ENCODE peak calls at places on chromosomes 12 and 14, in six cellular contexts. E, J, R, T, N and M are unnamed samples.
A peak's percentile ranks its signal among the peaks of the same experiment; 100 is the strongest.

GRCh38 chr12:12859690-12860089 is 31.7 kb upstream of the GPRC5A start:
- DNase-seq in R (peak; percentile 40), E (no peak), N (no peak), T (no peak), J (peak; percentile 33), M (peak; percentile 60)

GRCh38 chr12:43893670-43894069 is 57.8 kb downstream of the TMEM117 start:
- DNase-seq in T (no peak), E (no peak), J (peak; percentile 31), R (peak; percentile 80), N (no peak), M (peak; percentile 82)

GRCh38 chr12:45543887-45544286 is 185.6 kb upstream of the ARID2 start:
- DNase-seq in J (peak; percentile 91), R (peak; percentile 70), T (peak; percentile 90), E (peak; percentile 80), N (peak; percentile 18), M (peak; percentile 83)

GRCh38 chr12:111024205-111024794 is 103.9 kb upstream of the MYL2 start:
- DNase-seq in T (peak; percentile 45), N (no peak), E (peak; percentile 52), J (peak; percentile 47), R (peak; percentile 13), M (peak; percentile 52)

GRCh38 chr14:23485311-23485710 is 15.8 kb downstream of the NGDN start:
- DNase-seq in N (no peak), E (no peak), R (no peak), T (no peak), J (no peak), M (no peak)

GRCh38 chr14:68426661-68427549 is 366.0 kb downstream of the ZFP36L1 start:
- DNase-seq in T (no peak), R (no peak), E (no peak), J (no peak), N (no peak), M (peak; percentile 60)

GRCh38 chr14:72664651-72665050 is 229.2 kb downstream of the DPF3 start:
- DNase-seq in N (no peak), T (no peak), R (no peak), E (no peak), J (peak; percentile 61), M (no peak)

GRCh38 chr14:105486333-105486973 is at the start of gene CRIP1:
- DNase-seq in R (no peak), E (no peak), J (no peak), T (no peak), N (no peak), M (no peak)

GRCh38 chr14:85531141-85531593 is 1.2 kb downstream of the FLRT2 start:
- DNase-seq in J (peak; percentile 80), N (no peak), R (peak; percentile 70), E (no peak), T (peak; percentile 89), M (peak; percentile 59)

GRCh38 chr14:21990116-21990515 is 316.5 kb upstream of the OR4E1 start:
- DNase-seq in E (no peak), N (no peak), R (no peak), T (peak; percentile 7), J (peak; percentile 3), M (peak; percentile 19)

DNA sequence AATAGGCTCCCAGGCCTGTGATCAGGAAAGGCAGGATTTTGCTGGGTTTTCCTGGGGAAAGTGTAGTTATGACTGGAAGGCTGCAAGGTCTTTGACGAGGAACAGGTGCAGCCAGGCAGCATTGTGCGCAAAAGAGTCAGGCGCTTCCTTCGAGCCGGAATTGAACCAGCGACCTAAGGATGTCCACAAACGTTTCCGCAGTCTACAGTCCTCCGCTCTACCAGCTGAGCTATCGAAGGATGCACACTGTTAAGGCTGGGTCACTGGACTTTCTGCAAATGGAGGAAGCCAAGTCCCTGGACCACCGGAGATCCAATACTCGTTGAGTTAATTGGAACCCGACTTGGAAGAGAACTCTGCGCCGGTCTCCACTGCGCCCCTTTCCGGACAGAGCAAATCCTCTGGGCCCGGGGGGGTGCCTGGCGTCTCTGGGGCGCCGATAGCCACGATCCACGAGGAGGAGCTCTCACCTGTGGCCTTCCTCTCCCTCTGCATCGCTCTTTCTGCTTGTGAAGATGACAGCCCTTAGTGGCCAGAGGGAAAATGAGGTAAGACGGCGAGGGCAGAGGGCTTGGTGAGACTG is 18.4 kb upstream of the OR6S1 start:
- DNase-seq in J (peak; percentile 21), R (no peak), E (no peak), T (no peak), N (no peak), M (no peak)
- H3K4me3 ChIP-seq in J (no peak overlapping the region), R (no peak overlapping the region), E (no peak overlapping the region), T (no peak overlapping the region), N (no peak overlapping the region), M (no peak overlapping the region)

GRCh38 chr14:101825797-101826196 is 64.3 kb downstream of the PPP2R5C start:
- DNase-seq in E (no peak), R (no peak), J (no peak), N (no peak), T (no peak), M (no peak)
- H3K4me3 ChIP-seq in E (no peak overlapping the region), R (no peak overlapping the region), J (no peak overlapping the region), N (no peak overlapping the region), T (no peak overlapping the region), M (no peak overlapping the region)

DNA sequence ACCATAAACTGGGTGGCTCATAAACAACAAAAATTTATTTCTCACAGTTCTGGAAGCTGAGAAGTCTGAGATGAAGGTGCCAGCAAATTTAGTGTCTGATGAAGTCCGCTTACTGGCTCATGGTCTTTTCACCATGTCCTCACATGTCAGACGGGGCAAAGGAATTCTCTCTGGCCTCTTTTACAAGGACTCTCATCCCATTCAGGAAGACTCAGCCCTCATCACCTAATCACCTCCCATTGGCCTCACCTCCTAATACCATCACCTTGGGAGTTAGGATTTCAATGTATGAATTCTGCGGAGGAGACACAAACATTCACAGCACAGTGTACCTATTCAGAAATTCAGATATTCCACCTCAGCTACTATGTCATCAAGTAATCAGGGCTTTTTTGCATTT is 357.6 kb downstream of the PAWR start:
- DNase-seq in E (no peak), N (no peak), T (no peak), R (no peak), J (no peak), M (no peak)
- H3K4me3 ChIP-seq in E (no peak overlapping the region), N (no peak overlapping the region), T (no peak overlapping the region), R (no peak overlapping the region), J (no peak overlapping the region), M (no peak overlapping the region)

GRCh38 chr12:3730111-3730510 is 22.8 kb downstream of the CRACR2A start:
- DNase-seq in J (no peak), R (no peak), E (no peak), T (no peak), N (no peak), M (no peak)

GRCh38 chr12:3727877-3728632 is 24.9 kb downstream of the CRACR2A start:
- DNase-seq in E (no peak), R (peak; percentile 48), J (peak; percentile 81), N (no peak), T (peak; percentile 84), M (no peak)

GRCh38 chr12:3735432-3735831 is 17.5 kb downstream of the CRACR2A start:
- DNase-seq in J (no peak), R (no peak), N (no peak), E (no peak), T (no peak), M (no peak)

GRCh38 chr12:3728686-3729085 is 24.2 kb downstream of the CRACR2A start:
- DNase-seq in R (no peak), N (no peak), E (no peak), T (no peak), J (no peak), M (no peak)

DNA sequence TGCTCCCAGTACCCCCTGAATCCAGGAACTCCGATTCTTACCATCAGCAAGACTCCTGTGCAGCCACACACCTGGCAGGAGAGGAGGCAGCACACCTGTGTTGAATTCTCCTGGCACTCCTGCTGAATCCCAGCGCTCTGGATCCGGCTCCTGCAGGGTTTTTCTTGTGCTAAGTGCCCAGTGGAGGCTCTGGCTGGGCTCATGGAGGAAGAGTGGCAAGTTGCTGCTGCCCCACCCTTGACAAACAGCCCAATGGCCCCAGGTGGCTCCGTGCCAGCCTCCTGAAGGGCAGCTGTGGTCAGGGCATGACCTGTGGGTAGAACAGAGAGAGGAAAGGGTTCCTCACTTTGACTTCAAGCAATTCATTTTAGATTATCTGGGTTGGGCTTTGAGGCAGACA is 20.0 kb downstream of the CRACR2A start:
- DNase-seq in E (no peak), N (no peak), J (no peak), T (no peak), R (no peak), M (no peak)
- H3K4me3 ChIP-seq in E (no peak overlapping the region), N (no peak overlapping the region), J (no peak overlapping the region), T (no peak overlapping the region), R (no peak overlapping the region), M (no peak overlapping the region)

GRCh38 chr12:6849976-6850560 is 1.0 kb downstream of the CDCA3 start:
- DNase-seq in E (no peak), J (no peak), T (no peak), N (no peak), R (no peak), M (no peak)
- H3K4me3 ChIP-seq in E (peak overlapping the region; percentile 67), J (peak overlapping the region; percentile 96), T (peak overlapping the region; percentile 53), N (peak overlapping the region; percentile 78), R (peak overlapping the region; percentile 53), M (no peak overlapping the region)

GRCh38 chr12:127623362-127623761 is 643.6 kb upstream of the TMEM132C start:
- DNase-seq in R (no peak), J (no peak), E (no peak), T (no peak), N (no peak), M (no peak)
- H3K4me3 ChIP-seq in R (no peak overlapping the region), J (no peak overlapping the region), E (no peak overlapping the region), T (no peak overlapping the region), N (no peak overlapping the region), M (no peak overlapping the region)

DNA sequence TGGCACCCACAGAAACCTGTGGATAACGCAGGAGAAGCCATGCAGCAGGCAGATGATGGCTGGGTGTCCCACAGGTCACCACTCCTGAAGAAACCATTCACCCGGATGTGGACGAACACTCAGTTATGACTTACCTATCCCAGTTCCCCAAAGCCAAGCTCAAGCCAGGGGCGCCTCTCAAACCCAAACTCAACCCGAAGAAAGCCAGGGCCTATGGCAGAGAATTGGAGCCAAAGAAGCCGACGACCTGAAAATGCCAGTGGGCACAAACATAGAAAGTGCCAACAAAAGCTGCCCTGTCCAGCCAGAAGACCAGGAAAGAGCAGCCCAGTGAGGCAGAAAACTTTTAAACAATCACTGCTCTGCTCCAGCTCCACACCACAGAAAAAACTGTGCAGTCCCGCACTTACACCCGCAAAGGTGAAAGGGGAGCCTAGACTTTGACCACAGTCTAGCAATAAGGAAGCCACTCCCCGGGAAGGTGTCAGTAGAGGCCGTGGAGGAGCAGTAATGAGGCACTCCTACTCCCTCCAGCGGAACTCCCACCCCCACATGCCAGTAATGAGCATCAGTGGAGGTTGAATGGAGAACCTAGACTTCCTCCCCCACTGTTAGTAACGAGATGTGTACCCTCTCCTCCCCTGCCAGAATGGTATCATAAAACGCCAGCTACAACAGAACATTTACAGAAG is 6.0 kb upstream of the ACVRL1 start:
- DNase-seq in R (no peak), T (no peak), N (no peak), E (no peak), J (no peak), M (no peak)
- H3K4me3 ChIP-seq in R (no peak overlapping the region), T (no peak overlapping the region), N (no peak overlapping the region), E (no peak overlapping the region), J (no peak overlapping the region), M (no peak overlapping the region)

GRCh38 chr12:2811791-2812190 is 677 bp upstream of the ITFG2 start:
- DNase-seq in T (no peak), J (no peak), R (no peak), E (no peak), N (no peak), M (no peak)
- H3K4me3 ChIP-seq in T (peak overlapping the region; percentile 64), J (peak overlapping the region; percentile 91), R (peak overlapping the region; percentile 70), E (peak overlapping the region; percentile 77), N (peak overlapping the region; percentile 86), M (peak overlapping the region; percentile 85)

GRCh38 chr12:8661751-8662150 is 875 bp downstream of the MFAP5 start:
- DNase-seq in T (no peak), R (peak; percentile 45), J (no peak), N (no peak), E (no peak), M (no peak)
- H3K4me3 ChIP-seq in T (no peak overlapping the region), R (no peak overlapping the region), J (peak overlapping the region; percentile 50), N (peak overlapping the region; percentile 10), E (no peak overlapping the region), M (no peak overlapping the region)

GRCh38 chr12:103800252-103800771 is 40.7 kb downstream of the NT5DC3 start:
- DNase-seq in R (peak; percentile 86), J (peak; percentile 56), E (no peak), T (peak; percentile 88), N (no peak), M (no peak)
- H3K4me3 ChIP-seq in R (no peak overlapping the region), J (no peak overlapping the region), E (no peak overlapping the region), T (no peak overlapping the region), N (no peak overlapping the region), M (no peak overlapping the region)